ENCODE peak calls at places on chromosomes 5 and 9, in ten cellular contexts. N is cardiac fibroblast, W is kidney, R is neural crest cell, J is heart left ventricle, A is GM10248, X is testis, G is mammary epithelial cell, U is foreskin fibroblast, C is upper lobe of left lung. Q is an unnamed sample.
A peak's percentile ranks its signal among the peaks of the same experiment; 100 is the strongest.

GRCh38 chr5:138610468-138611294 is 35.5 kb upstream of the HSPA9 start:
- DNase-seq in R (peak; percentile 25), J (no peak), N (peak; percentile 16), U (no peak), W (peak; percentile 73), A (no peak), X (no peak), G (no peak), C (no peak), Q (no peak)

GRCh38 chr5:145936401-145937131 is at the start of gene SH3RF2:
- DNase-seq in C (peak; percentile 46), G (peak; percentile 85), R (peak; percentile 53), A (no peak), U (peak; percentile 45), X (peak; percentile 81), N (peak; percentile 63), W (peak; percentile 76), J (peak; percentile 51), Q (peak; percentile 84)

GRCh38 chr5:124596595-124597388 is 149.6 kb downstream of the ZNF608 start:
- DNase-seq in N (peak; percentile 87), C (no peak), J (no peak), A (no peak), R (no peak), W (no peak), U (peak; percentile 62), G (peak; percentile 85), X (no peak), Q (no peak)

GRCh38 chr5:74392698-74393431 is 247.7 kb downstream of the ENC1 start:
- DNase-seq in G (peak; percentile 70), C (no peak), R (no peak), U (no peak), W (no peak), A (no peak), J (no peak), N (peak; percentile 69), X (no peak), Q (no peak)

GRCh38 chr5:67149933-67150523 is 46.6 kb downstream of the CD180 start:
- DNase-seq in U (no peak), X (no peak), N (peak; percentile 67), C (no peak), J (no peak), A (no peak), G (no peak), R (no peak), W (no peak), Q (no peak)

GRCh38 chr5:95901676-95902646 is 59.7 kb downstream of the ELL2 start:
- DNase-seq in J (no peak), A (no peak), C (no peak), R (no peak), N (peak; percentile 90), U (peak; percentile 62), G (peak; percentile 89), W (no peak), X (no peak), Q (no peak)

GRCh38 chr5:93582677-93583524 is at the start of gene NR2F1:
- DNase-seq in R (peak; percentile 81), J (no peak), U (peak; percentile 96), N (peak; percentile 99), C (peak; percentile 50), X (peak; percentile 82), W (peak; percentile 88), G (peak; percentile 92), A (no peak), Q (peak; percentile 79)

GRCh38 chr9:130128782-130129424 is 43.3 kb upstream of the NCS1 start:
- DNase-seq in A (peak; percentile 74), R (no peak), W (peak; percentile 75), U (peak; percentile 57), J (peak; percentile 60), C (peak; percentile 71), G (no peak), N (peak; percentile 91), X (peak; percentile 61), Q (no peak)

GRCh38 chr9:34381323-34381722 is 4.6 kb upstream of the MYORG start:
- DNase-seq in A (no peak), R (no peak), J (no peak), X (no peak), N (no peak), G (no peak), W (no peak), U (no peak), C (no peak), Q (no peak)

GRCh38 chr9:135925496-135926133 is 18.3 kb upstream of the CAMSAP1 start:
- DNase-seq in J (no peak), W (no peak), G (peak; percentile 75), X (no peak), N (peak; percentile 12), A (peak; percentile 76), C (no peak), U (no peak), R (no peak), Q (no peak)

GRCh38 chr9:135926402-135927194 is 19.3 kb upstream of the CAMSAP1 start:
- DNase-seq in W (peak; percentile 93), X (no peak), J (peak; percentile 71), N (peak; percentile 78), G (peak; percentile 96), A (peak; percentile 51), C (peak; percentile 71), R (peak; percentile 11), U (peak; percentile 57), Q (no peak)

GRCh38 chr9:135928731-135929655 is 21.6 kb upstream of the CAMSAP1 start:
- DNase-seq in G (no peak), R (no peak), U (no peak), X (no peak), C (no peak), W (no peak), J (no peak), N (no peak), A (no peak), Q (no peak)

GRCh38 chr9:135928074-135928730 is 20.9 kb upstream of the CAMSAP1 start:
- DNase-seq in U (no peak), C (no peak), A (no peak), N (no peak), R (no peak), G (no peak), W (no peak), J (no peak), X (no peak), Q (no peak)

DNA sequence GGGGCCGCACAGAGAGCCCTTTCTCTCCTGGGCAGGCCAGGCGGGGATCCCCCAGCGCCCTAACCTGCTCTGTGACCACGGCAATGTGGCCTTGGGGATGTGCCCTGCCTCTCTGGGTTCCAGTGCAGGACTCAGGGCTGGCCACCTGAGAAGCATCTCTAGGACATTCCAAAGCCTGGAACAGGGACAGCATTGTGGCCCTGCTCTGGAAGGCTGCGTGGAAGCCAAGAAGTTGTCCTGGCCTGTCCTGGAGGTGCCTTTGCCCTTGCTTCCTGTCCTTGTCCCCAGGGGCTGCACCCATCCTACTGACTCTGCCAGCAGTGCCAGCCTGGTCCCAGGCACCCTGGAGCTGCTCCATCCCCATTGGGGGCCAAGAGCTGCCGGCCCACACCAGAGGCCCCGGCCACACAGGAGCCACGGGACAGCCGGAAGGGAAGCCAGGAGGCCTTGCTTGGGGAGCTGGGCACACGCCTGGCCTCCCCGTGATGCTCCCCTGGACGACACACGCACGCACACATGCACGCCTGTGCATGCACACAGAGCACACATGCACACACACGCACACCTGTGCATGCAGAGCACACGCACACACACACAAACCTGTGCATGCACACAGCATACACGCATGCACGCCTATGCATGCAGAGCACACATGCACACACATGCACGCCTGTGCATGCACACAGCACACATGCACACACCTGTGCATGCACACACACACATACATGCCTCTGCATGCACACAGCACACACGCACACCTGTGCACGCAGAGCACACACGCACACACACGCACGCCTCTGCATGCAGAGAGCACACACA is 20.1 kb upstream of the CAMSAP1 start:
- DNase-seq in U (no peak), J (no peak), R (no peak), G (no peak), X (no peak), A (no peak), C (no peak), N (no peak), W (no peak), Q (no peak)
- TF ChIP-seq CTCF in U (no peak), J (no peak), R (no peak), G (no peak), X (no peak), A (no peak), C (no peak), N (no peak), W (no peak), Q (no peak)

DNA sequence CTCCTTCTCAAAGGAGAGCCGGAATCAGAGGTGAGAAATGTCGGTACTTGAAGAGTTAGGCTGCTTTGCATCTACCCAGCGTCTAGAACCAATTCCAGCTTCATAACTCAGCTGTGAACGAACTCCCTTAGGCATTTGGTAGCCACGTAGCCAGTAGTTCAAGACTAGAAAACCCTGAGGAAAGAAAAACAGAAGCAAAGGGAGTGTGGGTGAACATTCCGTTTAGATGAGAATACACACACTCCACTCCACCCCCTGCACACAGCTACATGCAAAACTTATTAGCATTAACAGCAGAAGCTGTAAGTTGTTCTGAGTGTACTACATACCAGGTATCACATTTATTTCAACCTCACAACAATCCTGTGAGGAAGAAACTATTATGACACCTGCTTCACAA is 78.3 kb downstream of the SMIM23 start:
- DNase-seq in C (no peak), R (no peak), N (peak; percentile 91), X (no peak), U (peak; percentile 63), G (peak; percentile 81), J (no peak), A (no peak), W (no peak), Q (no peak)
- TF ChIP-seq CTCF in C (no peak), R (no peak), N (no peak), X (no peak), U (no peak), G (no peak), J (no peak), A (no peak), W (no peak), Q (no peak)

GRCh38 chr9:21434202-21435014 is 5.8 kb upstream of the IFNA1 start:
- DNase-seq in N (peak; percentile 87), R (peak; percentile 50), A (peak; percentile 25), U (peak; percentile 52), J (no peak), G (peak; percentile 40), X (peak; percentile 47), C (no peak), W (no peak), Q (no peak)
- TF ChIP-seq CTCF in N (peak; percentile 61), R (peak; percentile 65), A (peak; percentile 56), U (peak; percentile 52), J (peak; percentile 29), G (peak; percentile 72), X (peak; percentile 24), C (no peak), W (no peak), Q (peak; percentile 73)

DNA sequence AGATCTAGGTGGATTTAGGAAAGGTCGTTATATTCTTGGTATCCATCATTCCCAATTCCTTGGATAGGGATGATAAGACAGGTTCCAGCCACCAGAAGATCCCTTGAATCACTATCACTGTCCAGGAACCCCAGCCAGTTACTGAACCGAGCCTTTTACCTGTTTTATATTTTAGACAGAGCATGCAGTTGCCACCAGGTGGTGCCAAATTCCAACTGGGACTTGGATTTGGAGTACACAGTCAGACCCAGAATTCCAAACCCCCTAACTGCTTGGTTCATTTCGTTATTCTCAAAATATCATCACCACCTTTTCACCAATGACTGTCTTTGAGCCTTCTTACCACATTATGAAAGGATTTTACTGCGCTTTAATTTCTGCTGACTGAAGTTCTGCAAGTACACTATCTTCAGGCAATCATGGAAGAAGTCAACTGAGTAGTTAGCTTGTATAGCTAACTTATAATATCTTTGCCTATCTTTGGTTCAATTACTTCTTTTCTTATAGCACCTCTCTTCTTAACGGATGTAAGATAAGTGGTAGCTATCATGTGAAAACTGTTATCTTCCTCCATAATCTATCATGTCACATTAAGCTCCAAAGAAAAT is 191.8 kb downstream of the PRR16 start:
- DNase-seq in W (no peak), R (peak; percentile 39), G (peak; percentile 8), C (peak; percentile 30), X (peak; percentile 79), U (no peak), A (no peak), J (no peak), N (peak; percentile 50), Q (no peak)
- TF ChIP-seq CTCF in W (peak; percentile 43), R (peak; percentile 79), G (peak; percentile 60), C (peak; percentile 18), X (peak; percentile 67), U (peak; percentile 34), A (peak; percentile 64), J (peak; percentile 19), N (peak; percentile 56), Q (peak; percentile 81)